ENCODE peak calls at places on chromosomes 5 and 9, in six cellular contexts. J is ovary; L is cardiac muscle cell; Q is spleen; K is neural progenitor cell; R is CD4-positive, alpha-beta T cell. T is an unnamed sample.

GRCh38 chr5:111017731-111018130 is 53.8 kb upstream of the TSLP start:
- DNase-seq in J (no peak), L (no peak), Q (no peak), K (no peak), R (no peak), T (no peak)

GRCh38 chr9:29078063-29078660 is 1504.9 kb upstream of the C9orf72 start:
- DNase-seq in J (no peak), L (no peak), Q (no peak), K (no peak), R (no peak), T (no peak)

GRCh38 chr9:138071292-138071691 is 193.7 kb downstream of the CACNA1B start:
- DNase-seq in J (no peak), L (no peak), Q (peak; percentile 62), K (no peak), R (no peak), T (no peak)

GRCh38 chr5:155629597-155629996 is 616.0 kb downstream of the KIF4B start:
- DNase-seq in J (no peak), L (no peak), Q (no peak), K (no peak), R (no peak), T (no peak)

GRCh38 chr5:107395632-107396350 is 274.9 kb downstream of the EFNA5 start:
- DNase-seq in J (no peak), L (no peak), Q (no peak), K (no peak), R (no peak), T (no peak)

GRCh38 chr9:137087409-137087925 is 682 bp downstream of the MAN1B1 start:
- DNase-seq in J (no peak), L (no peak), Q (no peak), K (peak; percentile 26), R (no peak), T (no peak)

GRCh38 chr9:89678394-89679005 is 73.7 kb downstream of the GADD45G start:
- DNase-seq in J (no peak), L (no peak), Q (no peak), K (peak; percentile 34), R (no peak), T (no peak)

GRCh38 chr5:141388661-141389060 is 1.2 kb downstream of the PCDHGB4 start:
- DNase-seq in J (no peak), L (no peak), Q (no peak), K (no peak), R (no peak), T (no peak)

GRCh38 chr5:10018211-10018610 is 231.5 kb downstream of the ATPSCKMT start:
- DNase-seq in J (no peak), L (no peak), Q (no peak), K (no peak), R (no peak), T (no peak)

GRCh38 chr5:180139731-180140626 is 68.4 kb upstream of the RNF130 start:
- DNase-seq in J (no peak), L (no peak), Q (no peak), K (no peak), R (no peak), T (no peak)

GRCh38 chr5:105836906-105837305 is 1833.8 kb downstream of the EFNA5 start:
- DNase-seq in J (no peak), L (no peak), Q (no peak), K (no peak), R (no peak), T (no peak)

DNA sequence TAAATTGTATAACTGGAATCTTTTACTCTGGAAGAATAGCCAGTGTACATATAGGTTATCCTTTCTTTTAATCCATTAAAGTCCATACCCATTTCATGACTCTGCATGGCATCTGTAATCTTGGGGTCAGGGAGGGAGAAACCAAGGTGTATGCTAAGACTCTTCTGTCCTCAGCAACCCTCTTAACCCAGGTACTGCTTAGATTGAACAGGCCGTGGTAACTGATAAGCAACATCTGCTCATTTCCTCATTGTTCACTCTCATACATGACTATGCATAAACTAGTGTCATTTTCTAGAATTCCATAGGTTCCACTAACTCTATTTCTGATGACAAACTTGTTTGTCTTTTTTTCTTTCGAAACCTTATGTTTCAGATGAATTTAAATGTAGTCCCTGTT is 69.3 kb upstream of the IFNE start:
- DNase-seq in J (no peak), L (no peak), Q (no peak), K (no peak), R (no peak), T (no peak)
- H3K27me3 ChIP-seq in J (no peaks in the 10 kb centered on the region), L (peaks cover 2% of the 10 kb centered on the region), Q (no peaks in the 10 kb centered on the region), K (no peaks in the 10 kb centered on the region), R (peaks cover 15% of the 10 kb centered on the region), T (peaks cover 70% of the 10 kb centered on the region)

DNA sequence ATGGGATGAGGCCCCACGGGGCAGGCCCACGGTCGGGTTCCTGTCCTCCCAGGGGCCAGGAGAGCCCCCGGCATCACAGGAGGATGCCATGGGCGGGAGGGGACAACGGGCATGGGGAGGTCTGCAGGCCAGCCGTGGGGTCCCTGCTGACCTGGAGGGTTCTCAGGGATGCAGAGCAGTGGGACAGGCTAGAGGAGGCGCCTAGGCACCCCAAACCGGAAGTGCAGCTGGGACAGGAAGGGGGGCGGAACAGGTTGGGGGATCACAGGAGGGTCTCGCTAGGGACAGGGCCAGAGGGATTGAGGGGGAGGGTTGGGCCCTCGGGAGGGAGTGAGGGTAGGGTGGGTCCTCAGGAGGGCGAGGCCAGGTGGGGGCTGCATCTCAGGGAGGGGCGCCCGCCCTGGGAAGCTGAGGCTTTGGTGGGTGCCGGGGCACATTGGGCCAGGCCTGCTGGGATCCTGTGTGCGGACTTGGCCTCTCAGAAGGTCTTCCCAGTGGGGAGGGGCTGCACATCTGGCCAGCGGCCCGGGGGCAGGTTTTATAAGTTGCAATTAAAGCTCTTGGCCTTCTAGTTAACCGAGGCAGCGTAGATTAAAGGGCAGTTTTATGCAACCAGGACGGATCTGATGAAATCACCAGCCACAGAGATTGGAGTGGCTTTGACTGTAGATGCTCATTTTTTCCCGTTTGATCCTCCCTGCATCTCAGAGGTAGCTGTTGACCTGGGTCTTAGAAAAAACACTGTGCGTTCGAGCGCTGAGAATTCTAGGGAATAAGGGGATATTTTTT is 20.1 kb downstream of the NKD2 start:
- DNase-seq in J (no peak), L (no peak), Q (no peak), K (no peak), R (no peak), T (peak; percentile 26)
- H3K27me3 ChIP-seq in J (no peaks in the 10 kb centered on the region), L (no peaks in the 10 kb centered on the region), Q (no peaks in the 10 kb centered on the region), K (no peaks in the 10 kb centered on the region), R (no peaks in the 10 kb centered on the region), T (peaks cover 17% of the 10 kb centered on the region)

DNA sequence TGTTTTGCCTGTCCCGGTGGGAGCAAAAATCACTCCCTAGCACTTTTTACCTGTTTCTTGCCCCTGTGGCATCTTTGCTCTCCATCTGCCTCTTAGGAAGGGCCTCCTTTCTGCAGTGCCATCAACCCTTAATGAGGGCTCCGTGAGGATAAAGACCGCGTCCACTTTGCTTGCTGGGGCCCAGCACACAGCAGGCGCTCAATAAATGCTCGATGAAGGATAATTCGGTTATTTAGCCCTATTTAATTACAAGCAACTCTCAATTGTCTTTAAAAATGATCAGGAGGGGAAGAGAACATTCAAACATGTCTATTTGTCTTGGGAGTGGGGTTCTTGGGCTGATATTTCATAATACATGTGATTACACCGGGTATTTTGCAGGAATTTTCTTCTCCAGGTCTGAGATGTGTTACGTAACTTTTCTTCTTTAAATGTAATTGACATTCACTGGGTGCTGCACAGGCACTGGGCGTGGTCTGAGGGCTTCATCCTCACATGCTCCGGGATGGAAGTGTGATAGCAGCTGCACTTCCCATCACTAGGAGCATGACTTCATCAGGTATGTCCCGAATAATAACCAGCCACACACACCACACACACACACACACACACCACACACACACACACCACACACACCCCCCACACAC is 19.8 kb upstream of the NTNG2 start:
- DNase-seq in J (no peak), L (no peak), Q (no peak), K (peak; percentile 33), R (no peak), T (no peak)
- H3K27me3 ChIP-seq in J (no peaks in the 10 kb centered on the region), L (peaks cover 29% of the 10 kb centered on the region), Q (no peaks in the 10 kb centered on the region), K (peaks cover 34% of the 10 kb centered on the region), R (peaks cover 29% of the 10 kb centered on the region), T (peaks cover 97% of the 10 kb centered on the region)

DNA sequence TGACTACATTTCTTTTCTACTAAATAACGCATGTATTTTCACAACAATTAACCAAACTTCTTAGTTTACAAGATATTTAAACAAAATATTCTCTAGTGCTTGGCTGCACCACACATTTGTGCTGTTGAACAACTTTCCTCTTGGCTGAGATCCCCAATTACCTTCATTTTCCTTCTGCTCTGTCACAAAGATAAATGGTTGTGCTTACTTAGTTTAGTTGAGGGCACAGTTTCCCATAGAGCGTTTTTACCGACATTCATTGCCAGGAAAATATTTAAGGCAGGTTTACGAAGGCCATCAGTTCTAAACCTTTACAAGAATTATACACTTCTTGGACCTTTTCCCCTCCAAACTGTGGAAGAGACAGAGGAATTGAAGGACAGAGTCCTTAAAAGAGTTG is 60.7 kb downstream of the PRUNE2 start:
- DNase-seq in J (no peak), L (no peak), Q (no peak), K (no peak), R (no peak), T (no peak)
- H3K27me3 ChIP-seq in J (no peaks in the 10 kb centered on the region), L (no peaks in the 10 kb centered on the region), Q (no peaks in the 10 kb centered on the region), K (no peaks in the 10 kb centered on the region), R (no peaks in the 10 kb centered on the region), T (no peaks in the 10 kb centered on the region)

DNA sequence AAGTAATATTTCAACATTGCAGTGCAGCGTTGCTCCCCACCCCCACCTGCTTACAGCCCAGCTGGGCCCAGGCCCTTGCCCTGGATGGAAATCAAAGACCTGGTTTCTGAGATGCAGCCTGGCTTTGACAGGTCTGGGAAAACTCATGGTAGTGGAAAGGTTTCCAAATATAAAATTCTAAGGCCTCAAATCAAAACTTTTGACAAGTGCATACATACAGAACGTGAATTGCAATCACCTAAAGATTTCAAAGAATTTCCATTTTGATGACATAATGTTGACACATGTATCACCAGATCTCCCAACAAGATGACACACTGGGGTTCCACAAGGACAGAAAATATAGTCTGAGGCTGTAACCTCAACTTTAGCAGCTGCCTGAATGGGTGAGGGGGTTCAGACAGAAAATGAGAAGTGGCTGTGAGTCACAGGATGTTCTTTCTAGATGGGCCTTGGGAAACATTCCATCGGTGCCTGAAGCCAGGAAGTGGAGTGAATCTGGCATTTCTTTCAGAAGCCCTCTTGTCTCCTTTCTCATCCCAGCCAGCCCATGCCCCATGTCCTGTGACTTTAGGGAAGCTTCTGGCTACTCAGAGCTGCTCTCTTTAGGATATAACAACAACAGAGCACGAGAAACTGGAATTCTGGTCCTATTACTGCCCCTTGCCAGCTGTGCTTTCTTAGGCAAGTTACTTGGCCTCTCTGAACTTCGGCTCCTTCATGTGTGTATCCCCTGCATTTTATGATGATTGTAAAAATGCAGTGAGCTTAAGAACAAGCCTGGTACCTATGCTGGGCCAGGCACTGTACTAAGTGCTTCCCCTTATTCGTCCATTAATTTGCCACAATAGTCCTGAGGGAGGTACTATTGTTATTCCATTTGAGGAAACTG is 54.8 kb downstream of the ABCA1 start:
- DNase-seq in J (peak; percentile 67), L (peak; percentile 13), Q (no peak), K (no peak), R (no peak), T (peak; percentile 62)
- H3K27me3 ChIP-seq in J (no peaks in the 10 kb centered on the region), L (no peaks in the 10 kb centered on the region), Q (no peaks in the 10 kb centered on the region), K (no peaks in the 10 kb centered on the region), R (no peaks in the 10 kb centered on the region), T (no peaks in the 10 kb centered on the region)

GRCh38 chr9:133514475-133515239 is 10.1 kb downstream of the MYMK start:
- DNase-seq in J (peak; percentile 74), L (no peak), Q (no peak), K (no peak), R (no peak), T (no peak)

GRCh38 chr9:133516961-133517350 is 7.8 kb downstream of the MYMK start:
- DNase-seq in J (no peak), L (no peak), Q (no peak), K (no peak), R (no peak), T (peak; percentile 53)

GRCh38 chr9:133515615-133516255 is 9.0 kb downstream of the MYMK start:
- DNase-seq in J (no peak), L (no peak), Q (no peak), K (no peak), R (no peak), T (peak; percentile 43)

GRCh38 chr9:133516256-133516960 is 8.4 kb downstream of the MYMK start:
- DNase-seq in J (no peak), L (no peak), Q (no peak), K (no peak), R (no peak), T (peak; percentile 34)

GRCh38 chr9:133515240-133515610 is 9.5 kb downstream of the MYMK start:
- DNase-seq in J (no peak), L (no peak), Q (no peak), K (no peak), R (no peak), T (peak; percentile 65)
- H3K27me3 ChIP-seq in J (no peaks in the 10 kb centered on the region), L (no peaks in the 10 kb centered on the region), Q (no peaks in the 10 kb centered on the region), K (no peaks in the 10 kb centered on the region), R (no peaks in the 10 kb centered on the region), T (no peaks in the 10 kb centered on the region)

T was measured in left lung.